ENCODE peak calls at places on chromosomes 11 and 22, in four cellular contexts. One of them, this sample, is unnamed.
A peak's percentile ranks its signal among the peaks of the same experiment; 100 is the strongest.

GRCh38 chr11:118610773-118611432 is 3.5 kb downstream of the PHLDB1 start:
- DNase-seq in dorsolateral prefrontal cortex: peak; percentile 80
- DNase-seq in K562: peak; percentile 91
- DNase-seq in stomach: peak; percentile 90
- DNase-seq in this sample: no peak

GRCh38 chr11:115961168-115962003 is 457.2 kb upstream of the CADM1 start:
- DNase-seq in dorsolateral prefrontal cortex: no peak
- DNase-seq in K562: no peak
- DNase-seq in stomach: no peak
- DNase-seq in this sample: no peak

GRCh38 chr11:77547863-77548551 is 41.7 kb upstream of the AQP11 start:
- DNase-seq in dorsolateral prefrontal cortex: peak; percentile 10
- DNase-seq in K562: peak; percentile 70
- DNase-seq in stomach: no peak
- DNase-seq in this sample: no peak

GRCh38 chr22:38760477-38761201 is 4.8 kb upstream of the SUN2 start:
- DNase-seq in dorsolateral prefrontal cortex: no peak
- DNase-seq in K562: no peak
- DNase-seq in stomach: no peak
- DNase-seq in this sample: no peak

GRCh38 chr22:28237092-28237491 is 318.0 kb upstream of the PITPNB start:
- DNase-seq in dorsolateral prefrontal cortex: no peak
- DNase-seq in K562: no peak
- DNase-seq in stomach: no peak
- DNase-seq in this sample: no peak

GRCh38 chr11:23991140-23991539 is 505.7 kb upstream of the LUZP2 start:
- DNase-seq in dorsolateral prefrontal cortex: no peak
- DNase-seq in K562: no peak
- DNase-seq in stomach: no peak
- DNase-seq in this sample: no peak

GRCh38 chr11:69071956-69072355 is 23.2 kb downstream of the TPCN2 start:
- DNase-seq in dorsolateral prefrontal cortex: no peak
- DNase-seq in K562: no peak
- DNase-seq in stomach: no peak
- DNase-seq in this sample: no peak

GRCh38 chr11:116993599-116993998 is 104.6 kb downstream of the SIK3 start:
- DNase-seq in dorsolateral prefrontal cortex: peak; percentile 25
- DNase-seq in K562: no peak
- DNase-seq in stomach: no peak
- DNase-seq in this sample: no peak

GRCh38 chr11:23211221-23211620 is 350.9 kb upstream of the CCDC179 start:
- DNase-seq in dorsolateral prefrontal cortex: no peak
- DNase-seq in K562: no peak
- DNase-seq in stomach: no peak
- DNase-seq in this sample: no peak

GRCh38 chr22:22802346-22802970 is 85.2 kb upstream of the IGLL5 start:
- DNase-seq in dorsolateral prefrontal cortex: no peak
- DNase-seq in K562: peak; percentile 84
- DNase-seq in stomach: no peak
- DNase-seq in this sample: no peak

GRCh38 chr22:41532908-41533825 is 11.1 kb downstream of the POLR3H start:
- DNase-seq in dorsolateral prefrontal cortex: peak; percentile 76
- DNase-seq in K562: peak; percentile 81
- DNase-seq in stomach: peak; percentile 82
- DNase-seq in this sample: peak; percentile 85

GRCh38 chr11:68927280-68928107 is 23.8 kb downstream of the IGHMBP2 start:
- DNase-seq in dorsolateral prefrontal cortex: no peak
- DNase-seq in K562: no peak
- DNase-seq in stomach: peak; percentile 43
- DNase-seq in this sample: no peak

GRCh38 chr22:19568337-19569311 is 44.4 kb upstream of the CLDN5 start:
- DNase-seq in dorsolateral prefrontal cortex: no peak
- DNase-seq in K562: no peak
- DNase-seq in stomach: no peak
- DNase-seq in this sample: no peak

GRCh38 chr22:26751217-26751616 is 93.8 kb downstream of the MIAT start:
- DNase-seq in dorsolateral prefrontal cortex: no peak
- DNase-seq in K562: peak; percentile 7
- DNase-seq in stomach: no peak
- DNase-seq in this sample: no peak

GRCh38 chr11:17508306-17508705 is 31.7 kb upstream of the ABCC8 start:
- DNase-seq in dorsolateral prefrontal cortex: no peak
- DNase-seq in K562: no peak
- DNase-seq in stomach: no peak
- DNase-seq in this sample: no peak

GRCh38 chr11:61489833-61490585 is 18.5 kb upstream of the LRRC10B start:
- DNase-seq in dorsolateral prefrontal cortex: no peak
- DNase-seq in K562: no peak
- DNase-seq in stomach: no peak
- DNase-seq in this sample: no peak

GRCh38 chr22:50507421-50507990 is at the start of gene LMF2:
- DNase-seq in dorsolateral prefrontal cortex: peak; percentile 88
- DNase-seq in K562: no peak
- DNase-seq in stomach: peak; percentile 94
- DNase-seq in this sample: peak; percentile 98

GRCh38 chr22:44995282-44995597 is 14.6 kb downstream of the PHF21B start:
- DNase-seq in dorsolateral prefrontal cortex: no peak
- DNase-seq in K562: no peak
- DNase-seq in stomach: no peak
- DNase-seq in this sample: no peak

GRCh38 chr11:120998581-120998980 is 25.3 kb upstream of the TBCEL start:
- DNase-seq in dorsolateral prefrontal cortex: no peak
- DNase-seq in K562: no peak
- DNase-seq in stomach: no peak
- DNase-seq in this sample: no peak

GRCh38 chr11:69797737-69798528 is 21.3 kb downstream of the FGF3 start:
- DNase-seq in dorsolateral prefrontal cortex: no peak
- DNase-seq in K562: no peak
- DNase-seq in stomach: no peak
- DNase-seq in this sample: no peak

GRCh38 chr11:33262016-33262638 is 4.9 kb downstream of the HIPK3 start:
- DNase-seq in dorsolateral prefrontal cortex: no peak
- DNase-seq in K562: no peak
- DNase-seq in stomach: no peak
- DNase-seq in this sample: no peak

GRCh38 chr11:30479899-30480298 is 106.3 kb downstream of the MPPED2 start:
- DNase-seq in dorsolateral prefrontal cortex: no peak
- DNase-seq in K562: no peak
- DNase-seq in stomach: no peak
- DNase-seq in this sample: no peak

GRCh38 chr11:116465056-116465455 is 307.7 kb downstream of the BUD13 start:
- DNase-seq in dorsolateral prefrontal cortex: no peak
- DNase-seq in K562: no peak
- DNase-seq in stomach: no peak
- DNase-seq in this sample: no peak

GRCh38 chr11:75140269-75141138 is 10.4 kb upstream of the SLCO2B1 start:
- DNase-seq in dorsolateral prefrontal cortex: peak; percentile 46
- DNase-seq in K562: peak; percentile 72
- DNase-seq in stomach: peak; percentile 75
- DNase-seq in this sample: no peak

GRCh38 chr22:30169002-30169401 is 77.6 kb downstream of the LIF start:
- DNase-seq in dorsolateral prefrontal cortex: no peak
- DNase-seq in K562: no peak
- DNase-seq in stomach: no peak
- DNase-seq in this sample: no peak

GRCh38 chr11:67230406-67230805 is 35.9 kb upstream of the GRK2 start:
- DNase-seq in dorsolateral prefrontal cortex: no peak
- DNase-seq in K562: no peak
- DNase-seq in stomach: no peak
- DNase-seq in this sample: no peak

GRCh38 chr11:45794169-45794568 is 10.8 kb upstream of the SLC35C1 start:
- DNase-seq in dorsolateral prefrontal cortex: no peak
- DNase-seq in K562: no peak
- DNase-seq in stomach: peak; percentile 41
- DNase-seq in this sample: no peak

GRCh38 chr22:30968015-30968923 is at the start of gene MORC2:
- DNase-seq in dorsolateral prefrontal cortex: peak; percentile 62
- DNase-seq in K562: peak; percentile 85
- DNase-seq in stomach: peak; percentile 63
- DNase-seq in this sample: peak; percentile 84

DNA sequence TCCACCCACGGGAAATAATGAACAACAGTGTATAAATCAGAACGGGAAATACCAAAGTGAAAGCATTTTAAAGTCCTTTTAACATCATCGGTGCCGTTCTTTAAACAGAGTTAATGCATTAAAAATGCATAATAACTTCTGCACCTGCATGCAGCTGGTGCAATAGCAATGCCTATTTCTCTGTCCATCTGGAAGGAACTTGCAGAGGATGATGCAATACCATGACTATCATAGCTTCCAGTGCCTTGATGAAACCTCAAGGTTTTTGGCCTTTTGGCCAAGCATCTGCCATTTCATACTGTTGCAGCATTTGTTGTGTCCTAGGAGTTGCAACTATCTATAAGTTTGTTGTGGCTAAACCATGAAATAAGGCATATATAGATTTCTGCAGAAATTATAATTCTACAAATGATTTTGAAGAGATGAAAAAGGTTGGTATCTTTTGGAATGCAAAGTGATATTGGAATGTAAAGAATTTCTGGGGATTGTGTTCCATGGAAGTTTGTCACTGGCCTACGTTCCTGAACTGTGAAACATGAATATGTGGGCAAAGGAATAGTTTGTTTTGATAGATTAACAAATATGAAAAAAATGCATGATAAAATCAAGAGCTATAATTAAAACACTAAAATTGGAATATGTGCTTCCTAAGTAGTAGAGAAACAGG is 9.8 kb upstream of the EIF3F start:
- DNase-seq in dorsolateral prefrontal cortex: no peak
- DNase-seq in K562: no peak
- DNase-seq in stomach: no peak
- DNase-seq in this sample: no peak
- H3K27ac ChIP-seq in dorsolateral prefrontal cortex: no peak overlapping the region
- H3K27ac ChIP-seq in K562: no peak overlapping the region
- H3K27ac ChIP-seq in stomach: no peak overlapping the region
- H3K27ac ChIP-seq in this sample: no peak overlapping the region

DNA sequence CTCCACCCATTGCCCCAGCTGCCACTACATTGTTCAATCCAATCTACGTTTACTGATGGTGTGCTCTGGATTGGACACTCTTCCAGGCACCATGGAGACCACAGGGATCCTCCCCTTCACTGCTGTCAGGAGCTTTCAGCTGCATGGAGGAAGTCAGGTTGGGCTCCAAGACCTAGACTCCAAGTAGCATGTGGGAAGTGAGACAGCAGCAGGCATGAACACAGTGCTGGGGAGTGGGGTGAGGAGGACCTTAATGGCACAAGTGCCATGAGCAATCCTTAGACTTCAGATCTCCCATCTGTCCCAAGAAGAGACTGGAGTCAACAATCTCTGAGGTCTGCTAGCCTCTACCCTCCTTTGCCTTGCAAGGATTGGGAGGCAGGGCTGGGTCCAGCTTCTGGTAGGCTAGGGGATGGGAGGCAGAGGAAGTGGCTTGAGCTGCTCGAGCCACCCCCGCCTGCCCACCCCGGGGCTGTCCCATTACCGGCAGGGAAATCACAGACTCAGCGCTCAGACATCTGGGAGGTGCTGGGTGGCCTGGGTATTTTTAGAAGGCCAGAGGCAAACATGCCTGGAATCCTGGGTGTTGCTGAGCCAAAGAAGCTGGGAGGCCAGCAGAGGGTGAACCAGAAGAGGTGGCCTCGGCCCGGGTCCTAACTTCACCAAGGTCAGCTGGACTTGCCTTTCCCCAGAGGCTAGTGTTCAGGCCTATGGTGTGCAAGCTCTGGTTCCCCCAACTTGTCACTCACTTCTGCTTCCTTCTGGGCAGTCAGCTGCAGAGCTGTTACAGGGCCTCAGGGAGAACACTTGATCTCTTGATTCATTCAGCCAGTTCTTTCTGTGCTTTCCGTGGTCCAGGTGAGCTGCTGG is 15.3 kb upstream of the FCHSD2 start:
- DNase-seq in dorsolateral prefrontal cortex: no peak
- DNase-seq in K562: no peak
- DNase-seq in stomach: no peak
- DNase-seq in this sample: peak; percentile 92
- TF ChIP-seq CTCF in dorsolateral prefrontal cortex: no peak
- TF ChIP-seq CTCF in K562: no peak
- TF ChIP-seq CTCF in stomach: no peak
- TF ChIP-seq CTCF in this sample: no peak

GRCh38 chr11:62665075-62665629 is at the start of the genes C11orf98 and CSKMT:
- DNase-seq in dorsolateral prefrontal cortex: peak; percentile 96
- DNase-seq in K562: peak; percentile 96
- DNase-seq in stomach: peak; percentile 95
- DNase-seq in this sample: peak; percentile 98

GRCh38 chr11:62665630-62666258 is 632 bp downstream of the CSKMT start:
- DNase-seq in dorsolateral prefrontal cortex: peak; percentile 49
- DNase-seq in K562: peak; percentile 62
- DNase-seq in stomach: peak; percentile 50
- DNase-seq in this sample: peak; percentile 84

GRCh38 chr11:62669420-62670161 is 1.9 kb upstream of the UQCC3 start:
- DNase-seq in dorsolateral prefrontal cortex: no peak
- DNase-seq in K562: peak; percentile 43
- DNase-seq in stomach: no peak
- DNase-seq in this sample: no peak

GRCh38 chr11:62666259-62666926 is 1.3 kb downstream of the CSKMT start:
- DNase-seq in dorsolateral prefrontal cortex: no peak
- DNase-seq in K562: no peak
- DNase-seq in stomach: no peak
- DNase-seq in this sample: no peak

DNA sequence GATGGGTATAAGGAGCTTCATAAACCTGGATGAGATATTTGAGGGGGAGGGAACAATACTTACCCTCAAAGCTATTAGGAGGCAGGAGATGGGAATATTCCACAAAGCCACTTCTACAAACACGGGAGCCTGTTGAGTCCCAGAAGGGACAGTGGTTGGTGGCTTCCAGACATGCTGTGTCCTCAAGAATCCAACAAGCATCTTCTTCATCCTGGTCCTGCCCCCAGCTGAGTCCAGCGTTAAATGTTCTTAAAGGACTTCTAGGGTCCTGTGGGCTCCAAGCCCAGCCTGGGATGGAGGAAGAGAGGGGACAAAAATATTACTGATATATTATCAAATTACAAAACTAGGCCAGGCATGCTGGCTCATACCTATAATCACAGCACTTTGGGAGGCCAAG is 2.3 kb downstream of the CSKMT start:
- DNase-seq in dorsolateral prefrontal cortex: no peak
- DNase-seq in K562: peak; percentile 46
- DNase-seq in stomach: no peak
- DNase-seq in this sample: no peak
- H3K4me3 ChIP-seq in dorsolateral prefrontal cortex: no peak overlapping the region
- H3K4me3 ChIP-seq in K562: peak overlapping the region; percentile 73
- H3K4me3 ChIP-seq in stomach: no peak overlapping the region
- H3K4me3 ChIP-seq in this sample: no peak overlapping the region

DNA sequence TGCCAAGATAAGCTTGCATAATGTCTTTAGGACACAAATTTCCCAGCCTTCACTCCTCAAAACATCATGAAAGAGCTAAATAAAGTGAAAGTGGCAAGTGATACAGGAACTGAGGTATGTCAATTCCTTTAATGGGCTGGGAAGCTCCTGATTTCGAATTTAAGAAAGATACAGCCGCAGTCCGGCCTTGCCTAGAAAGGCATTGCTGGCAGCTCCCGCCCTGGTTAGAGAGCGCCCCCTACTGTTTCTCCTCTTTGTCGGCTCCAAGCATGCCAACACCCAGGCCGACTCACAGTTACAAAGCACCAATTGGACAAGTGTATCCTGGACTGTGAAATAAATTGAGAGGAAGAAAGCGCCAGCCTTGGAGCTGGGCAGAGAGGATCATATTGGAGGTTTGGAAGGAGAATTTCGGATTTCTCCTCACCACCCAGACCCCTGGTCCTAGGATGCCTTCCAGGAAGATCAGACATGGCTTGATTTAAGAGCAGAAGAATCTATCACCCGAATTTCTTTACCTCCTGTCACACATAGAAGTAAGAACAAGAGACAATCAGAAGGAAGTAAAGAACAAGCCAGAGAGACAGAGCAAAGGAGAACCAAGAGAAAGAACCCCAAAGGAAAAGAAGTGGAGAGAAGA is 84.0 kb downstream of the FAM76B start:
- DNase-seq in dorsolateral prefrontal cortex: peak; percentile 84
- DNase-seq in K562: peak; percentile 90
- DNase-seq in stomach: peak; percentile 85
- DNase-seq in this sample: peak; percentile 93
- H3K27ac ChIP-seq in dorsolateral prefrontal cortex: peak overlapping the region; percentile 56
- H3K27ac ChIP-seq in K562: no peak overlapping the region
- H3K27ac ChIP-seq in stomach: peak overlapping the region; percentile 54
- H3K27ac ChIP-seq in this sample: peak overlapping the region; percentile 66

This sample was measured in coronary artery.